ENCODE peak calls at places on chromosomes 1 and 21, in five cellular contexts. J, U, S, Z and X are unnamed samples.

GRCh38 chr1:218201601-218202000 is 83.5 kb upstream of the RRP15 start:
- DNase-seq in U (no peak), Z (no peak), J (no peak), S (no peak), X (no peak)

GRCh38 chr1:42420911-42421585 is 34.8 kb downstream of the ZMYND12 start:
- DNase-seq in Z (peak; percentile 96), J (peak; percentile 95), U (no peak), S (peak; percentile 21), X (peak; percentile 42)

GRCh38 chr21:46168238-46168637 is 12.9 kb upstream of the FTCD start:
- DNase-seq in U (no peak), Z (no peak), J (no peak), S (no peak), X (no peak)

GRCh38 chr1:200889571-200889970 is 5.1 kb upstream of the INAVA start:
- DNase-seq in J (no peak), U (no peak), S (no peak), Z (no peak), X (no peak)

GRCh38 chr1:210371916-210372315 is 43.2 kb downstream of the HHAT start:
- DNase-seq in Z (no peak), J (no peak), U (no peak), S (no peak), X (no peak)

GRCh38 chr21:42836767-42837301 is 42.5 kb downstream of the WDR4 start:
- DNase-seq in Z (peak; percentile 3), U (no peak), S (no peak), J (no peak), X (no peak)

GRCh38 chr1:218322762-218323161 is 22.4 kb upstream of the TGFB2 start:
- DNase-seq in S (no peak), Z (no peak), J (no peak), U (no peak), X (no peak)

GRCh38 chr1:201542166-201543045 is 3.5 kb downstream of the NAV1 start:
- DNase-seq in Z (no peak), J (no peak), U (no peak), S (no peak), X (no peak)